ENCODE peak calls at places on chromosome 16, in four cellular contexts. One of them, this sample, is unnamed.

GRCh38 chr16:30951785-30952184 is 2.9 kb downstream of the ORAI3 start:
- DNase-seq in left ventricle myocardium inferior: peak; percentile 69
- DNase-seq in RWPE2: no peak
- DNase-seq in mammary epithelial cell: no peak
- DNase-seq in this sample: no peak

GRCh38 chr16:22386976-22387375 is 12.6 kb upstream of the CDR2 start:
- DNase-seq in mammary epithelial cell: no peak
- DNase-seq in left ventricle myocardium inferior: no peak
- DNase-seq in RWPE2: no peak
- DNase-seq in this sample: no peak

GRCh38 chr16:85720319-85720637 is 30.6 kb downstream of the C16orf74 start:
- DNase-seq in left ventricle myocardium inferior: peak; percentile 40
- DNase-seq in mammary epithelial cell: peak; percentile 86
- DNase-seq in RWPE2: peak; percentile 93
- DNase-seq in this sample: peak; percentile 69

GRCh38 chr16:30895592-30896202 is 717 bp upstream of the CTF1 start:
- DNase-seq in left ventricle myocardium inferior: no peak
- DNase-seq in RWPE2: no peak
- DNase-seq in mammary epithelial cell: no peak
- DNase-seq in this sample: no peak

GRCh38 chr16:4083347-4083870 is 32.8 kb downstream of the ADCY9 start:
- DNase-seq in RWPE2: no peak
- DNase-seq in mammary epithelial cell: no peak
- DNase-seq in left ventricle myocardium inferior: no peak
- DNase-seq in this sample: no peak

GRCh38 chr16:80027007-80027965 is 426.7 kb upstream of the MAF start:
- DNase-seq in left ventricle myocardium inferior: peak; percentile 40
- DNase-seq in mammary epithelial cell: peak; percentile 99
- DNase-seq in RWPE2: peak; percentile 98
- DNase-seq in this sample: peak; percentile 98

GRCh38 chr16:85634747-85635544 is 21.8 kb downstream of the GSE1 start:
- DNase-seq in RWPE2: no peak
- DNase-seq in left ventricle myocardium inferior: no peak
- DNase-seq in mammary epithelial cell: no peak
- DNase-seq in this sample: no peak

GRCh38 chr16:46730126-46730525 is 18.0 kb downstream of the MYLK3 start:
- DNase-seq in RWPE2: no peak
- DNase-seq in left ventricle myocardium inferior: no peak
- DNase-seq in mammary epithelial cell: no peak
- DNase-seq in this sample: no peak

GRCh38 chr16:65547799-65548446 is 426.1 kb upstream of the CDH11 start:
- DNase-seq in mammary epithelial cell: peak; percentile 77
- DNase-seq in RWPE2: no peak
- DNase-seq in left ventricle myocardium inferior: no peak
- DNase-seq in this sample: peak; percentile 63

GRCh38 chr16:73064996-73065349 is 17.0 kb upstream of the ZFHX3 start:
- DNase-seq in RWPE2: no peak
- DNase-seq in mammary epithelial cell: no peak
- DNase-seq in left ventricle myocardium inferior: no peak
- DNase-seq in this sample: no peak

GRCh38 chr16:27239026-27239425 is 29.5 kb downstream of the NSMCE1 start:
- DNase-seq in left ventricle myocardium inferior: no peak
- DNase-seq in mammary epithelial cell: no peak
- DNase-seq in RWPE2: no peak
- DNase-seq in this sample: no peak

GRCh38 chr16:12317856-12318591 is 341.5 kb downstream of the SNX29 start:
- DNase-seq in left ventricle myocardium inferior: no peak
- DNase-seq in mammary epithelial cell: no peak
- DNase-seq in RWPE2: no peak
- DNase-seq in this sample: no peak

GRCh38 chr16:31214705-31215286 is 877 bp downstream of the TRIM72 start:
- DNase-seq in RWPE2: no peak
- DNase-seq in left ventricle myocardium inferior: no peak
- DNase-seq in mammary epithelial cell: no peak
- DNase-seq in this sample: no peak

GRCh38 chr16:8740775-8741355 is 56.6 kb downstream of the TMEM186 start:
- DNase-seq in mammary epithelial cell: no peak
- DNase-seq in RWPE2: no peak
- DNase-seq in left ventricle myocardium inferior: no peak
- DNase-seq in this sample: no peak

DNA sequence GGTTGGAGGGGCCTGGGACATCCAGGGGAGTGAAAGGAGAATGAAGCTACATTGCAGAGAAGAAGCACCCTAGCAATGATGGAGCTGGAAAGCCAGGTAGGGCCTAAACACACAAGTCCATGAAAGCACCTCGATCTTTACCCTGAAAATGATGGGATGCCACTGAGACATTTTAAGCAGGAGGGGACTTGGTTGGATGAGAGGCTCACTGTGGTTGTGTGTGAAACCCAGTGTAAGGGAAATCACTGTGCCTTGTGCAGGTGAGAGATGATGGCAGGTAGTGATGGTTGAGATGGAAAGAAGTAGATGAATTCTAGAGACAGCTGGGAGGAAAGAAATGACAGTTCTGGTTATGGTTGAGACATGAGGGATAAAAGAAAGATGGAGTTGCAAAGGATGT is 132.9 kb upstream of the CACNG3 start:
- DNase-seq in left ventricle myocardium inferior: no peak
- DNase-seq in mammary epithelial cell: no peak
- DNase-seq in RWPE2: no peak
- DNase-seq in this sample: no peak
- H3K27me3 ChIP-seq in left ventricle myocardium inferior: no peaks in the 10 kb centered on the region
- H3K27me3 ChIP-seq in mammary epithelial cell: no peaks in the 10 kb centered on the region
- H3K27me3 ChIP-seq in RWPE2: peaks cover 10% of the 10 kb centered on the region
- H3K27me3 ChIP-seq in this sample: no peaks in the 10 kb centered on the region

DNA sequence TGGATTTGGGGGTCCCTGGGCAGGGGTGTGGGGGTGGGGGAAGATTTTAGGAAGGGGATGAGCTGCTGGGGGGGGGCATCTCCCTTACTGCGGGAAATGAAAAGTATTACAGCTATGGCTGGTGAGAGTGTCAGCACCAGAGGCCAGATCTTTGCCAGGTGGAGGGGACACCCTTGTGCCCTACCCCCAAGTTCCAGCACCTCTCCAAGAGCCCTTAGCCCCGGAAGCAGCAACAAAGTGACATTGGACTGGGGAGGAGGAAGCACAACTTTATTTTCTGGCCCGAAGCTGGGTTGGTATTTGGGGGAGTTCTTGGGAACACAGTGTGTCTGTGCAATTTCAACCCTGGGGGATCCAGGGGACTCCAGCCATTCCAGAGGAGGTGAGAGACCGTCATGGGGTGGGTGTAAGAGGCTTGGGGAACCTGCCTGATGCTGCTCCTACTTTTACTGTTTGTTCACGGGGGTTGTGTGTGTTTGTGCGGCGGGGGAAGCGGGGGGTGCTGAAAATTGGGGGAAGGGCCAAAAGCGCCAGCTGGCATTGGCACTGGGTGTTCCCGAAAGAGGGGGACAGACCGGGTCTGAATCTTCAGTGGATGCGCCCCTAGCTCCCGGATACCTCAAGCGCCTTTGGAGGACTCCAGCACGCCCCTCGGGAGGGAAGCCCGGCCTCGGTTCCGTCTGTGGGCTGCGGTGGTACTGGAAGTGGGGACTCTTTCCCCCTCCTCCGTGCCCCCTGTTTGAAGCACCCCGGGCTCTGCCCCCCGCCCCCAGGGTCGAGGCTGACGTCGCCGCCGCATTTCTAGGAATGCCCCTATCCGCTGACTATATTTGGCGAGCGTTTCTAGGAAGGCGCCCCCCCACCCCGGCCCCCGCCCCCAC is 230.3 kb downstream of the MRTFB start:
- DNase-seq in RWPE2: no peak
- DNase-seq in mammary epithelial cell: peak; percentile 49
- DNase-seq in left ventricle myocardium inferior: no peak
- DNase-seq in this sample: peak; percentile 23
- H3K4me3 ChIP-seq in RWPE2: peak overlapping the region; percentile 94
- H3K4me3 ChIP-seq in mammary epithelial cell: peak overlapping the region; percentile 59
- H3K4me3 ChIP-seq in left ventricle myocardium inferior: peak overlapping the region; percentile 96
- H3K4me3 ChIP-seq in this sample: peak overlapping the region; percentile 61

GRCh38 chr16:6335072-6335471 is 997.6 kb upstream of the RBFOX1 start:
- DNase-seq in mammary epithelial cell: no peak
- DNase-seq in RWPE2: no peak
- DNase-seq in left ventricle myocardium inferior: no peak
- DNase-seq in this sample: no peak
- TF ChIP-seq CTCF in mammary epithelial cell: peak; percentile 32
- TF ChIP-seq CTCF in RWPE2: peak; percentile 29
- TF ChIP-seq CTCF in left ventricle myocardium inferior: peak; percentile 51
- TF ChIP-seq CTCF in this sample: peak; percentile 31

DNA sequence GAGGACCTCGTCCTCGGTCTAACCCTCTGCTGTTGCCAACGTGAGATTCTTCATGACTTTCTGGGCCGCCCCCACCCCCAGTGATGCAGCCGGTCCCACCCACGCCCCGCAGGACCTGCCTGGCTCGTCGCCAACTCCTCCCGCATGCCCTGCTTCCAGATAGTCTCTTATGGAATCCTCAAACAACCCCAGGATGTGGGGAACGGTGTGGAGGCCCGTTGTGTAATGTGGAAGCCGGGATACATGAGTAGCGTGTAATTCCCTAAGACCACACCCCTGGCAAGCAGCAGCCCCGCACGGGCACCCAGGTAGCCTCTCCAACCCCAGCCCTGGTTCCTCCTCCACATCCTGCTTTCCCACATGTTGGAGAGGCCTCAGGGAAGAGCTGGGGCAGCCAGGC is 275.9 kb downstream of the C16orf95 start:
- DNase-seq in RWPE2: no peak
- DNase-seq in left ventricle myocardium inferior: no peak
- DNase-seq in mammary epithelial cell: no peak
- DNase-seq in this sample: no peak
- H3K27me3 ChIP-seq in RWPE2: no peaks in the 10 kb centered on the region
- H3K27me3 ChIP-seq in left ventricle myocardium inferior: no peaks in the 10 kb centered on the region
- H3K27me3 ChIP-seq in mammary epithelial cell: peaks cover 2% of the 10 kb centered on the region
- H3K27me3 ChIP-seq in this sample: no peaks in the 10 kb centered on the region

GRCh38 chr16:68526143-68526781 is 12.8 kb upstream of the ZFP90 start:
- DNase-seq in mammary epithelial cell: no peak
- DNase-seq in RWPE2: no peak
- DNase-seq in left ventricle myocardium inferior: no peak
- DNase-seq in this sample: no peak

GRCh38 chr16:68529608-68529930 is 9.5 kb upstream of the ZFP90 start:
- DNase-seq in left ventricle myocardium inferior: no peak
- DNase-seq in mammary epithelial cell: no peak
- DNase-seq in RWPE2: no peak
- DNase-seq in this sample: no peak

GRCh38 chr16:68526782-68527145 is 12.3 kb upstream of the ZFP90 start:
- DNase-seq in left ventricle myocardium inferior: no peak
- DNase-seq in mammary epithelial cell: no peak
- DNase-seq in RWPE2: no peak
- DNase-seq in this sample: no peak

GRCh38 chr16:68529931-68530667 is 9.0 kb upstream of the ZFP90 start:
- DNase-seq in mammary epithelial cell: peak; percentile 80
- DNase-seq in left ventricle myocardium inferior: peak; percentile 88
- DNase-seq in RWPE2: peak; percentile 85
- DNase-seq in this sample: peak; percentile 64

GRCh38 chr16:68528686-68529379 is 10.3 kb upstream of the ZFP90 start:
- DNase-seq in left ventricle myocardium inferior: peak; percentile 84
- DNase-seq in RWPE2: peak; percentile 85
- DNase-seq in mammary epithelial cell: peak; percentile 72
- DNase-seq in this sample: peak; percentile 68
- H3K4me3 ChIP-seq in left ventricle myocardium inferior: peak overlapping the region; percentile 40
- H3K4me3 ChIP-seq in RWPE2: no peak overlapping the region
- H3K4me3 ChIP-seq in mammary epithelial cell: peak overlapping the region; percentile 30
- H3K4me3 ChIP-seq in this sample: peak overlapping the region; percentile 8

GRCh38 chr16:50747206-50747956 is 5.5 kb downstream of the CYLD start:
- DNase-seq in RWPE2: no peak
- DNase-seq in left ventricle myocardium inferior: no peak
- DNase-seq in mammary epithelial cell: peak; percentile 34
- DNase-seq in this sample: peak; percentile 45
- TF ChIP-seq CTCF in RWPE2: peak; percentile 69
- TF ChIP-seq CTCF in left ventricle myocardium inferior: peak; percentile 45
- TF ChIP-seq CTCF in mammary epithelial cell: peak; percentile 45
- TF ChIP-seq CTCF in this sample: peak; percentile 44

This sample was measured in bronchial epithelial cell.